ENCODE peak calls at places on chromosomes 6 and 20, in four cellular contexts. I is AG09309, V is Caco-2, U is upper lobe of left lung. M is an unnamed sample.

GRCh38 chr20:51930775-51931174 is 128.5 kb upstream of the SALL4 start:
- DNase-seq in I (peak), V (no peak), U (no peak), M (no peak)

GRCh38 chr6:129957941-129958898 is 60.2 kb upstream of the L3MBTL3 start:
- DNase-seq in I (no peak), V (no peak), U (peak), M (no peak)

GRCh38 chr6:139538366-139538765 is 163.9 kb upstream of the CITED2 start:
- DNase-seq in I (no peak), V (no peak), U (no peak), M (no peak)

GRCh38 chr6:104312851-104313250 is 546.9 kb downstream of the HACE1 start:
- DNase-seq in I (no peak), V (no peak), U (no peak), M (no peak)

GRCh38 chr20:2210646-2211556 is 84.9 kb upstream of the TGM3 start:
- DNase-seq in I (peak), V (no peak), U (no peak), M (no peak)

GRCh38 chr6:130070747-130071146 is 52.4 kb downstream of the L3MBTL3 start:
- DNase-seq in I (no peak), V (no peak), U (no peak), M (no peak)

GRCh38 chr6:33297956-33298772 is 578 bp downstream of the RGL2 start:
- DNase-seq in I (no peak), V (peak), U (peak), M (no peak)

GRCh38 chr20:5652626-5653573 is 97.3 kb upstream of the SHLD1 start:
- DNase-seq in I (peak), V (no peak), U (no peak), M (no peak)

GRCh38 chr20:1225263-1225728 is 548 bp upstream of the RAD21L1 start:
- DNase-seq in I (no peak), V (no peak), U (no peak), M (no peak)

GRCh38 chr6:107237992-107238660 is 122.8 kb upstream of the BEND3 start:
- DNase-seq in I (no peak), V (no peak), U (no peak), M (no peak)

GRCh38 chr6:38378801-38379200 is 260.9 kb downstream of the BTBD9 start:
- DNase-seq in I (no peak), V (no peak), U (no peak), M (no peak)

GRCh38 chr6:155270566-155271091 is 6.8 kb downstream of the CLDN20 start:
- DNase-seq in I (no peak), V (no peak), U (no peak), M (no peak)

GRCh38 chr6:134183844-134184243 is 131.4 kb upstream of the SLC2A12 start:
- DNase-seq in I (no peak), V (peak), U (no peak), M (no peak)

GRCh38 chr6:17867880-17868279 is 119.6 kb downstream of the KIF13A start:
- DNase-seq in I (no peak), V (no peak), U (no peak), M (no peak)

GRCh38 chr6:160192840-160193239 is 65.8 kb downstream of the SLC22A2 start:
- DNase-seq in I (no peak), V (no peak), U (no peak), M (no peak)

GRCh38 chr6:135572051-135572450 is 74.5 kb upstream of the AHI1 start:
- DNase-seq in I (no peak), V (no peak), U (no peak), M (no peak)

GRCh38 chr20:10282930-10283556 is 64.4 kb downstream of the SNAP25 start:
- DNase-seq in I (peak), V (no peak), U (no peak), M (no peak)

GRCh38 chr6:159170999-159171712 is 2.0 kb downstream of the FNDC1 start:
- DNase-seq in I (no peak), V (no peak), U (no peak), M (no peak)

GRCh38 chr6:142071981-142072380 is 60.7 kb upstream of the GJE1 start:
- DNase-seq in I (no peak), V (no peak), U (no peak), M (no peak)
- TF ChIP-seq CTCF in I (peak), V (no peak), U (no peak), M (no peak)

DNA sequence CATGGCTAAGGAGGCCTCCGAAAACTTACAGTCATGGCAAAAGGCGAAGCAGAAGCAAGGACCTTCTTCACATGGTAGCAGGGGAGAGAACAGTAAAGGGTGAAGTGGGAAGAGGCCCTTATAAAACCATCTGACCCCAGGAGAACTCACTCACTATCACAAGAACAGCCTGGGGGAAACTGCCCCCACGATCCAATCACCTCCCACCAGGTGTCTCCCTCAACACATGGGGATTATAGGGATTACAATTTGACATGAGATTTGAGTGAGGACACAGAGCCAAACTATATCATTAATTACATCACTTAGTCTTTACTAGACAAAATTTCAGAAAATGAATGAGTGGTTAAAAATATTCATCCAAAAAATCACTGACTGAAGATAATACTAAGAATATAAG is 453.6 kb downstream of the COL12A1 start:
- DNase-seq in I (no peak), V (no peak), U (no peak), M (no peak)
- TF ChIP-seq CTCF in I (no peak), V (no peak), U (no peak), M (no peak)

GRCh38 chr6:73242001-73242400 is 16.7 kb upstream of the KHDC1L start:
- DNase-seq in I (no peak), V (no peak), U (no peak), M (no peak)
- TF ChIP-seq CTCF in I (no peak), V (no peak), U (no peak), M (no peak)

DNA sequence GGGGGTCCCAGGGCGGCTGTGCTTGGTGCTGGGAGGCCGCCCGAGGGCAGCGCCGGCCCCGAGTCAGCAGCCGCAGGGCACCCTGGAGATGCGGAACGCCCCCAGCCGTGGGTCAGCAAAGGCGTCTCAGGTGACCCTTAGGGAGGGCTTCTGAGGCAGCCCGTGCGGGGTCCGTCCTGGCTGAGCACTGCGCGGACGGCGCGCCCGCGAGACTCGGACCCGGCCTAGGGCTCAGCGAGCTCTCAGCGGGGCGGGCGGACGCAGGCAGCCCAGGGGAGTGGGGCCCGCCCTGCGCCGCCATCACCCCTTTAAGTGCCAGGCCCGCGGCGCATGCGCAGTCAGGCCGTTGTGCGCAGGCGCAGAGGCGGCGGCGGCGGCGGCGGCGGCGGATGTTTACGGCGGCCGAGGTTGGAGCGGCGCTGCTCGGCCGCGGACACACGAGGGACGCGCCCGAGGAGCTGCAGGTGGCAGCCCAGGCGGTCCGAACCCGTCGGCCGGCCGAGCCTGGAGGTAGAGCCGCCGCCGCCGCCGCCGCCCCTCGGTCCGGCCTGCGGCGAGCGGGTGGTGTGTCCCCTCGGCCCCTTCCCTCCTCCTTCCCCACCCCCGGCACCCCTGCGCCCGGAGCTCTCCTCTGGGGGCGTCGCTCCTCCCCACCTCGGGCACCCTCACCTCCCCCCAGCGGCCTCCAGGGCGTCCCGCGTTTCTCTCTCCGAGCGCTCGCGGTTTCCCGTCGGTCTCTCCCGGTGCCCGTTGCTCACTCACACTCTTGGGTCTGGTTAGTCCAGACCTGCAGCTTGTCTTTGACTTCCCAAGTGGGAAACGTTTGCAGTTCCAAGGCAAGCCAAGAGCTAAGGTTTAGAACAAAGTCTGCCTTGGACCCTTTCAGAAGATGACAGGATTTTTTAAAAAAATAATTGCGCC is at the start of gene PCMTD2:
- DNase-seq in I (no peak), V (peak), U (peak), M (peak)
- TF ChIP-seq CTCF in I (peak), V (peak), U (no peak), M (no peak)